ENCODE peak calls at places on chromosomes 11 and 22, in ten cellular contexts. T, M, U, N, J, Z, C, D, L and X are unnamed samples.

GRCh38 chr22:44621401-44622146 is 80.4 kb upstream of the PRR5 start:
- DNase-seq in U (no peak), Z (no peak), M (no peak), N (no peak), J (no peak), L (no peak), D (no peak), T (no peak), C (no peak), X (no peak)

GRCh38 chr22:29080061-29080975 is 7.5 kb downstream of the KREMEN1 start:
- DNase-seq in M (no peak), D (no peak), U (no peak), Z (no peak), T (no peak), J (peak), L (no peak), N (peak), C (no peak), X (no peak)

GRCh38 chr22:41240377-41241132 is at the start of gene CHADL:
- DNase-seq in N (no peak), D (no peak), L (no peak), Z (no peak), C (no peak), M (no peak), U (no peak), T (no peak), J (no peak), X (no peak)

GRCh38 chr11:64237484-64237951 is 3.1 kb downstream of the VEGFB start:
- DNase-seq in U (no peak), J (no peak), M (no peak), D (no peak), T (no peak), N (peak), Z (no peak), C (no peak), L (no peak), X (no peak)

GRCh38 chr11:69350596-69350995 is 56.6 kb downstream of the MYEOV start:
- DNase-seq in M (no peak), U (no peak), T (no peak), J (no peak), D (no peak), C (no peak), L (no peak), Z (no peak), N (no peak), X (no peak)

GRCh38 chr11:115944596-115944995 is 440.4 kb upstream of the CADM1 start:
- DNase-seq in Z (no peak), N (no peak), D (no peak), L (no peak), U (no peak), C (no peak), T (no peak), J (no peak), M (no peak), X (no peak)

GRCh38 chr11:89625171-89625570 is 84.9 kb upstream of the TRIM77 start:
- DNase-seq in N (no peak), M (no peak), T (no peak), J (no peak), D (no peak), C (no peak), L (no peak), U (no peak), Z (no peak), X (no peak)

GRCh38 chr11:123454060-123454651 is 24.1 kb downstream of the GRAMD1B start:
- DNase-seq in N (no peak), T (peak), C (no peak), D (no peak), U (no peak), Z (peak), L (no peak), J (no peak), M (peak), X (no peak)

GRCh38 chr11:115471367-115471766 is 32.8 kb downstream of the CADM1 start:
- DNase-seq in C (peak), M (no peak), Z (no peak), D (no peak), L (peak), J (no peak), T (no peak), N (no peak), U (no peak), X (peak)

GRCh38 chr11:133934599-133935550 is 21.9 kb downstream of the IGSF9B start:
- DNase-seq in Z (no peak), U (peak), L (no peak), T (peak), J (no peak), M (peak), D (no peak), N (no peak), C (no peak), X (no peak)

GRCh38 chr11:133122260-133122659 is 410.0 kb downstream of the OPCML start:
- DNase-seq in T (no peak), Z (no peak), L (no peak), C (no peak), D (no peak), J (no peak), N (no peak), M (no peak), U (no peak), X (no peak)

GRCh38 chr11:1659478-1659877 is 29.9 kb downstream of the KRTAP5-5 start:
- DNase-seq in T (no peak), C (no peak), N (no peak), L (no peak), M (no peak), J (no peak), D (no peak), U (no peak), Z (no peak), X (no peak)

GRCh38 chr11:83520849-83521248 is 234.7 kb upstream of the CCDC90B start:
- DNase-seq in U (no peak), Z (no peak), J (no peak), C (no peak), L (no peak), M (no peak), T (no peak), N (no peak), D (no peak), X (no peak)

GRCh38 chr11:83523676-83524075 is 237.5 kb upstream of the CCDC90B start:
- DNase-seq in T (no peak), D (no peak), L (no peak), U (no peak), M (no peak), Z (no peak), J (no peak), N (no peak), C (no peak), X (no peak)

DNA sequence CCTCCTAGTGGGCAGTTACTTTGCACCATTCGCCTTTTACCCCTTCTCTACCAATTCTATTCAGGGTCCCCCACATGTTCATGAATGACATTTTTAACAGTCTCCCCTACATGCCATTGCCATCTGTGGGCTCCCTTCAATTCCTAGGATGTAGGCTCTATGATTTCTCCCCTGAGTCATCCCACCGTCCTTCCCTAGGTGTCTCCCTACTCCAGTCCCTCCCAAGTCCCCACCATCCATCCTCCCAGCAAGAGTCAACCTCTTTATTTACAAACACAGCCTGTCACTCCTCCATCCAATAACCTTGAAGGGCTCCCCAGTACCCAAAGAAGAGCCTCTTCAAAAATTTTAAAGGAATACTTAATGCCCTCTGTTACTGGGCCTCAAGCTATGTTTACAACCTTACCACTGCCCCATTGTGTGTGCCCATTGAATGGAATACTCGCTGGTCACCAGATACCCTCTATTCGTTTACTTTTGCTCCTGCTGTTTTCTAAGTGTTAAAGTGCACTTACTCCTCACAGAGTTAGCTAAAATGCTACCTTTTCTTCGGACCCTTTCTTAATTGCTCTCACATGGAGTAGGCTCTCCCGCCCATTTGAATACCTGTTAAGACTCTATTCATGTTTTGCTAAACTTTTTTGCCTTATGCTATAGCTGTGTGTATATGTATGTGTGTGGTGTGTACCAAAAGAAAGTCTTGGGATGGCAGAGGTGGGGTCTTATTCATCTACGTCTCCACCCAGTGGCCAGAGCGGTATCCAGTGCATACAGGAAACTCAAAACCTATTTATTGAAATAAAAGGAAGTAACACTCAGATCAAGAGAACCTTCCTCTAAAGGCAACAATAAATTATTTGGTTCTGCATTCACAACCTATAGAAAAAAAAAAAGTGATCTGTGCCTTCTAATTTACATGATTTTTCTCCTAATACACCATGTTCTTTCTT is 235.8 kb upstream of the CCDC90B start:
- DNase-seq in M (no peak), T (peak), C (no peak), J (peak), L (no peak), D (no peak), Z (no peak), N (no peak), U (no peak), X (no peak)
- TF ChIP-seq CTCF in M (no peak), T (peak), C (peak), J (peak), L (no peak), D (no peak), Z (no peak), N (no peak), U (no peak), X (no peak)

GRCh38 chr11:114192841-114193389 is 103.3 kb upstream of the NNMT start:
- DNase-seq in N (no peak), L (no peak), U (no peak), J (peak), C (no peak), D (no peak), M (no peak), T (no peak), Z (no peak), X (no peak)
- TF ChIP-seq CTCF in N (no peak), L (peak), U (no peak), J (no peak), C (no peak), D (no peak), M (no peak), T (peak), Z (no peak), X (no peak)

GRCh38 chr11:126268708-126269579 is at the start of the genes FOXRED1 and SRPRA:
- DNase-seq in D (peak), C (peak), M (peak), N (peak), U (peak), J (peak), L (peak), Z (peak), T (peak), X (peak)
- TF ChIP-seq CTCF in D (no peak), C (no peak), M (no peak), N (no peak), U (no peak), J (no peak), L (no peak), Z (no peak), T (no peak), X (no peak)

GRCh38 chr11:100328626-100329340 is 358.3 kb upstream of the ARHGAP42 start:
- DNase-seq in T (no peak), Z (no peak), U (no peak), C (no peak), M (no peak), L (peak), N (no peak), J (peak), D (no peak), X (no peak)
- TF ChIP-seq CTCF in T (no peak), Z (no peak), U (no peak), C (no peak), M (no peak), L (no peak), N (no peak), J (peak), D (no peak), X (no peak)